ENCODE peak calls at places on chromosomes 11 and 22, in eight cellular contexts. V is GM23338, P is HepG2, I is HCT116, S is SK-N-SH, Z is Panc1, C is GM12878, Y is K562. T is an unnamed sample.

GRCh38 chr22:36339171-36340065 is 48.3 kb downstream of the MYH9 start:
- DNase-seq in V (no peak), P (no peak), I (no peak), S (no peak), Z (no peak), C (no peak), Y (no peak), T (no peak)

GRCh38 chr11:33723238-33723881 is 12.9 kb downstream of the CD59 start:
- DNase-seq in V (no peak), P (no peak), I (peak), S (no peak), Z (no peak), C (no peak), Y (peak), T (no peak)

GRCh38 chr11:2210366-2211112 is 38.9 kb upstream of the TH start:
- DNase-seq in V (no peak), P (no peak), I (no peak), S (no peak), Z (no peak), C (no peak), Y (no peak), T (no peak)

GRCh38 chr11:27718853-27719574 is 18.8 kb upstream of the BDNF start:
- DNase-seq in V (peak), P (no peak), I (no peak), S (peak), Z (no peak), C (no peak), Y (no peak), T (no peak)

GRCh38 chr22:22343603-22344276 is 99.2 kb downstream of the VPREB1 start:
- DNase-seq in V (no peak), P (no peak), I (no peak), S (no peak), Z (no peak), C (no peak), Y (no peak), T (peak)

GRCh38 chr11:130420478-130421198 is 7.8 kb downstream of the ADAMTS8 start:
- DNase-seq in V (no peak), P (no peak), I (no peak), S (no peak), Z (no peak), C (no peak), Y (no peak), T (peak)

GRCh38 chr11:24623121-24623520 is 126.3 kb downstream of the LUZP2 start:
- DNase-seq in V (no peak), P (no peak), I (no peak), S (no peak), Z (no peak), C (no peak), Y (no peak), T (no peak)

GRCh38 chr11:1236316-1237127 is 13.7 kb downstream of the MUC5B start:
- DNase-seq in V (no peak), P (no peak), I (no peak), S (no peak), Z (no peak), C (no peak), Y (no peak), T (no peak)

GRCh38 chr22:42549329-42550060 is 4.3 kb upstream of the SERHL2 start:
- DNase-seq in V (peak), P (no peak), I (no peak), S (no peak), Z (no peak), C (no peak), Y (no peak), T (no peak)

GRCh38 chr22:42548597-42549328 is 5.0 kb upstream of the SERHL2 start:
- DNase-seq in V (peak), P (no peak), I (no peak), S (no peak), Z (no peak), C (no peak), Y (no peak), T (no peak)

GRCh38 chr22:42553475-42554361 is at the start of gene SERHL2:
- DNase-seq in V (peak), P (peak), I (no peak), S (peak), Z (no peak), C (peak), Y (peak), T (peak)
- TF ChIP-seq REST in V (no peak), P (no peak), I (no peak), S (no peak), Z (no peak), C (no peak), Y (no peak), T (no peak)

DNA sequence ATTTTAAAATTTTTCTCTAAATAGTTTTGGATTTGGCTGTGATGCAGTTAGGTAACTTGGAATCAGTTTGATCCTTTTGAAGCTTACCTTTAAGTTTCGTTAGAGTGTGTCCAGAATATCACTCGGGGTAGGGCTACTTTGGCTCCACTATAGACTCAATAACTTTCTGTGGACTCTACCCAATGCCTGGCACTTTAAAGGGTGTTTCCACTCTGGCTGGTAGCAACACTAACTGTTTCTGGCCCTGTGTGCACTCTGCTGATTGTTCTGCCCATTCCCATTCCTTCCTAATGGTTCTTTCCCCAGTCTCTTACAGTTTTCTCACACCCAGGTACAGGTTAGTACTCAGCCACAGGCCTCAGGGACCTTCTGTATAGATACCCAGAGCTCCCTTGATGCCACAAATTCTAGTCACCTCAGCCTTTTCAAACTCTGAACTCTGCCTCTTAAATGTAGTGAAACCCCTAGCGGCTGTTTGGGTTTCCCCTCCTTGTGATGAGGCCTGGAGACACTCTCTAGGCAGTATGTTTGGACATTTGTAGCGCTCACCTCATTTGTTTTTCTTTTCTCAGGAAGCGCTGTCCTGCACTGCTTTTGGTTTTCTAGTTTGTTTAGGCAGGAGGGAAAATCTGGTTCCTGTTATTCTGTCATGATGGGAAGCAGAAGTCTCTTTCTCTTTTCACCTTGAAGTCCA is 16.8 kb downstream of the CUL5 start:
- DNase-seq in V (peak), P (no peak), I (no peak), S (no peak), Z (no peak), C (peak), Y (no peak), T (no peak)
- TF ChIP-seq POLR2AphosphoS5 in V (no peak), P (no peak), I (no peak), S (no peak), Z (no peak), C (no peak), Y (no peak), T (no peak)

GRCh38 chr11:67492801-67493547 is 10.1 kb downstream of the AIP start:
- DNase-seq in V (peak), P (no peak), I (no peak), S (peak), Z (no peak), C (no peak), Y (peak), T (no peak)

GRCh38 chr11:67493548-67494370 is 10.9 kb downstream of the AIP start:
- DNase-seq in V (no peak), P (no peak), I (no peak), S (no peak), Z (no peak), C (no peak), Y (no peak), T (no peak)

GRCh38 chr11:67491276-67492068 is 8.6 kb downstream of the AIP start:
- DNase-seq in V (no peak), P (no peak), I (no peak), S (no peak), Z (no peak), C (no peak), Y (no peak), T (no peak)

GRCh38 chr11:67490727-67491065 is 7.9 kb downstream of the AIP start:
- DNase-seq in V (no peak), P (no peak), I (no peak), S (no peak), Z (no peak), C (no peak), Y (no peak), T (no peak)

GRCh38 chr11:67492069-67492727 is 9.4 kb downstream of the AIP start:
- DNase-seq in V (no peak), P (no peak), I (no peak), S (no peak), Z (no peak), C (no peak), Y (no peak), T (no peak)
- TF ChIP-seq REST in V (no peak), P (no peak), I (no peak), S (no peak), Z (no peak), C (no peak), Y (no peak), T (no peak)

GRCh38 chr11:121755191-121755590 is 302.4 kb upstream of the SORL1-AS1 start:
- DNase-seq in V (peak), P (no peak), I (no peak), S (no peak), Z (no peak), C (no peak), Y (no peak), T (no peak)

GRCh38 chr11:121757480-121758125 is 304.8 kb upstream of the SORL1-AS1 start:
- DNase-seq in V (peak), P (no peak), I (no peak), S (no peak), Z (no peak), C (no peak), Y (no peak), T (no peak)

GRCh38 chr11:121754603-121755002 is 301.8 kb upstream of the SORL1-AS1 start:
- DNase-seq in V (no peak), P (no peak), I (no peak), S (no peak), Z (no peak), C (no peak), Y (no peak), T (no peak)
- TF ChIP-seq POLR2AphosphoS5 in V (no peak), P (no peak), I (no peak), S (no peak), Z (no peak), C (no peak), Y (no peak), T (no peak)

GRCh38 chr22:28953976-28954880 is 70.9 kb downstream of the ZNRF3 start:
- DNase-seq in V (no peak), P (no peak), I (no peak), S (no peak), Z (no peak), C (no peak), Y (no peak), T (no peak)

GRCh38 chr22:28958611-28959010 is 75.2 kb downstream of the ZNRF3 start:
- DNase-seq in V (no peak), P (no peak), I (no peak), S (no peak), Z (no peak), C (no peak), Y (no peak), T (no peak)

GRCh38 chr22:28956506-28956905 is 73.1 kb downstream of the ZNRF3 start:
- DNase-seq in V (no peak), P (no peak), I (no peak), S (no peak), Z (no peak), C (no peak), Y (no peak), T (no peak)

GRCh38 chr22:28953399-28953798 is 70.0 kb downstream of the ZNRF3 start:
- DNase-seq in V (no peak), P (peak), I (no peak), S (no peak), Z (no peak), C (no peak), Y (no peak), T (no peak)

DNA sequence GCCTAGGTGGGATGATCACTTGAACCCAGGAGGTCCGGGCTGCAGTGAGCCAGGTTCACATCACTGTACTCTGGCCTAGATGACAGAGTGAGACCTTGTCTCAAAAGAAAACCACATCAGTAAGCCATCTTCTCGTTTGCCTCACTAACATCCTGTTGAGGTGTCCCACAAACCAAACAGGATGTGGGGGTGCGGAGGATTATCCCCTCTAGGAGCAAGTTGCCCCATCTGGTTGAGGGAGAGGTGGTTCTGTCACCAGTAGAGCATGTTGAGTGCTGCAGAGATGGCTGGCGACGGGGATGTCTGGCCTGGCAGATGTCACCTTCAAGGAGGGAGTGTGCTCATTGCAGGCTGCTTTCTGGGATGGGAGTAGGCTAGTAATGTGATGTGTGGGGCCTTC is 72.4 kb downstream of the ZNRF3 start:
- DNase-seq in V (no peak), P (no peak), I (no peak), S (no peak), Z (no peak), C (peak), Y (no peak), T (peak)
- TF ChIP-seq REST in V (no peak), P (no peak), I (no peak), S (no peak), Z (no peak), C (no peak), Y (no peak), T (peak)

GRCh38 chr11:86370171-86370570 is 4.5 kb upstream of the CCDC81 start:
- DNase-seq in V (no peak), P (no peak), I (no peak), S (no peak), Z (no peak), C (no peak), Y (no peak), T (no peak)

GRCh38 chr11:86372586-86372985 is 2.1 kb upstream of the CCDC81 start:
- DNase-seq in V (no peak), P (no peak), I (no peak), S (no peak), Z (no peak), C (no peak), Y (no peak), T (no peak)

GRCh38 chr11:86374121-86374520 is 566 bp upstream of the CCDC81 start:
- DNase-seq in V (no peak), P (no peak), I (no peak), S (no peak), Z (no peak), C (no peak), Y (no peak), T (no peak)

GRCh38 chr11:86369668-86370067 is 5.0 kb upstream of the CCDC81 start:
- DNase-seq in V (no peak), P (no peak), I (no peak), S (no peak), Z (no peak), C (no peak), Y (no peak), T (no peak)

GRCh38 chr11:86370922-86371614 is 3.6 kb upstream of the CCDC81 start:
- DNase-seq in V (peak), P (peak), I (no peak), S (no peak), Z (no peak), C (no peak), Y (peak), T (peak)
- TF ChIP-seq POLR2AphosphoS5 in V (no peak), P (no peak), I (no peak), S (no peak), Z (no peak), C (no peak), Y (no peak), T (no peak)

GRCh38 chr22:49022816-49023160 is 804.9 kb downstream of the BRD1 start:
- DNase-seq in V (no peak), P (no peak), I (no peak), S (no peak), Z (no peak), C (no peak), Y (no peak), T (no peak)
- TF ChIP-seq REST in V (no peak), P (no peak), I (no peak), S (no peak), Z (no peak), C (no peak), Y (no peak), T (no peak)

GRCh38 chr22:37549704-37550059 is 10.6 kb upstream of the CDC42EP1 start:
- DNase-seq in V (no peak), P (no peak), I (no peak), S (peak), Z (no peak), C (no peak), Y (no peak), T (no peak)
- TF ChIP-seq POLR2AphosphoS5 in V (no peak), P (no peak), I (no peak), S (no peak), Z (no peak), C (no peak), Y (no peak), T (no peak)

GRCh38 chr11:73579641-73580434 is 18.1 kb downstream of the FAM168A start:
- DNase-seq in V (no peak), P (no peak), I (no peak), S (no peak), Z (no peak), C (no peak), Y (no peak), T (no peak)
- TF ChIP-seq REST in V (no peak), P (no peak), I (no peak), S (no peak), Z (no peak), C (no peak), Y (no peak), T (no peak)